ENCODE peak calls at places on chromosomes 5 and 9, in nine cellular contexts. N is SIG-M5; Q is psoas muscle; Z is progenitor cell of endocrine pancreas; M is AG20443; P is lower lobe of right lung; G is germinal center; O is stimulated activated CD4-positive, alpha-beta T cell treated with anti-CD3 and anti-CD28 coated beads, Interleukin-1b, Interleukin-23, amount 100 ng/mL, for 4 hours; F is hippocampal formation. K is an unnamed sample.

GRCh38 chr9:120668399-120668798 is 45.9 kb downstream of the MEGF9 start:
- DNase-seq in N (no peak), Q (no peak), Z (no peak), M (no peak), P (no peak), G (no peak), O (no peak), F (no peak), K (no peak)

GRCh38 chr5:32076699-32077695 is 97.1 kb downstream of the GOLPH3 start:
- DNase-seq in N (no peak), Q (peak), Z (no peak), M (peak), P (no peak), G (peak), O (peak), F (peak), K (peak)

GRCh38 chr5:52657231-52657645 is 130.5 kb upstream of the ITGA1 start:
- DNase-seq in N (no peak), Q (no peak), Z (no peak), M (peak), P (no peak), G (peak), O (no peak), F (peak), K (peak)

GRCh38 chr5:55101556-55102276 is 730 bp upstream of the GZMA start:
- DNase-seq in N (no peak), Q (no peak), Z (no peak), M (no peak), P (no peak), G (no peak), O (no peak), F (no peak), K (peak)

GRCh38 chr9:134963546-134963945 is 45.8 kb upstream of the FCN1 start:
- DNase-seq in N (no peak), Q (no peak), Z (no peak), M (no peak), P (peak), G (no peak), O (no peak), F (no peak), K (no peak)

GRCh38 chr5:10268100-10268499 is 18.0 kb downstream of the CCT5 start:
- DNase-seq in N (no peak), Q (no peak), Z (no peak), M (no peak), P (no peak), G (no peak), O (no peak), F (no peak), K (no peak)

GRCh38 chr9:73845539-73845938 is 651.6 kb upstream of the RORB start:
- DNase-seq in N (no peak), Q (no peak), Z (no peak), M (no peak), P (no peak), G (no peak), O (no peak), F (no peak), K (no peak)

GRCh38 chr5:81162501-81162900 is 70.6 kb upstream of the CKMT2 start:
- DNase-seq in N (no peak), Q (no peak), Z (no peak), M (no peak), P (no peak), G (no peak), O (no peak), F (no peak), K (no peak)

GRCh38 chr9:133103987-133104505 is 17.0 kb downstream of the RALGDS start:
- DNase-seq in N (no peak), Q (no peak), Z (no peak), M (no peak), P (peak), G (no peak), O (no peak), F (no peak), K (no peak)

GRCh38 chr9:91562412-91562811 is 138.8 kb upstream of the NFIL3 start:
- DNase-seq in N (no peak), Q (no peak), Z (no peak), M (no peak), P (no peak), G (no peak), O (no peak), F (no peak), K (no peak)

GRCh38 chr5:167797933-167798332 is 493.5 kb upstream of the WWC1 start:
- DNase-seq in N (no peak), Q (no peak), Z (no peak), M (peak), P (no peak), G (no peak), O (no peak), F (no peak), K (no peak)

GRCh38 chr5:12141496-12141895 is 237.2 kb upstream of the CTNND2 start:
- DNase-seq in N (no peak), Q (no peak), Z (no peak), M (no peak), P (no peak), G (no peak), O (no peak), F (no peak), K (no peak)

GRCh38 chr9:38360880-38361836 is 31.3 kb upstream of the ALDH1B1 start:
- DNase-seq in N (no peak), Q (no peak), Z (no peak), M (no peak), P (no peak), G (no peak), O (no peak), F (no peak), K (no peak)

GRCh38 chr9:133693703-133694529 is 44.2 kb downstream of the SARDH start:
- DNase-seq in N (no peak), Q (peak), Z (no peak), M (no peak), P (no peak), G (no peak), O (no peak), F (no peak), K (no peak)

GRCh38 chr9:89631381-89631780 is 26.6 kb downstream of the GADD45G start:
- DNase-seq in N (no peak), Q (no peak), Z (no peak), M (no peak), P (no peak), G (no peak), O (no peak), F (peak), K (no peak)

GRCh38 chr5:6820851-6821479 is 107.7 kb downstream of the TENT4A start:
- DNase-seq in N (no peak), Q (no peak), Z (peak), M (peak), P (no peak), G (peak), O (no peak), F (no peak), K (peak)

GRCh38 chr5:67202830-67203229 is 6.2 kb upstream of the CD180 start:
- DNase-seq in N (peak), Q (no peak), Z (no peak), M (no peak), P (no peak), G (no peak), O (no peak), F (no peak), K (no peak)

GRCh38 chr5:57383093-57383861 is 99.3 kb downstream of the ACTBL2 start:
- DNase-seq in N (no peak), Q (no peak), Z (no peak), M (peak), P (no peak), G (no peak), O (no peak), F (no peak), K (no peak)

GRCh38 chr9:137772281-137772873 is 105.2 kb upstream of the CACNA1B start:
- DNase-seq in N (no peak), Q (no peak), Z (no peak), M (no peak), P (no peak), G (no peak), O (no peak), F (no peak), K (no peak)

GRCh38 chr5:35926389-35927051 is 11.9 kb downstream of the CAPSL start:
- DNase-seq in N (no peak), Q (no peak), Z (peak), M (peak), P (no peak), G (peak), O (peak), F (peak), K (peak)

GRCh38 chr5:7878381-7878873 is 9.5 kb downstream of the MTRR start:
- DNase-seq in N (peak), Q (no peak), Z (no peak), M (peak), P (no peak), G (no peak), O (no peak), F (no peak), K (no peak)

GRCh38 chr9:95874303-95874988 is 1.0 kb upstream of the ERCC6L2 start:
- DNase-seq in N (no peak), Q (no peak), Z (no peak), M (peak), P (no peak), G (no peak), O (no peak), F (no peak), K (no peak)

GRCh38 chr5:94459915-94460314 is 158.5 kb downstream of the KIAA0825 start:
- DNase-seq in N (no peak), Q (no peak), Z (no peak), M (no peak), P (no peak), G (no peak), O (no peak), F (no peak), K (no peak)

GRCh38 chr5:67963789-67964519 is 251.6 kb upstream of the PIK3R1 start:
- DNase-seq in N (no peak), Q (no peak), Z (no peak), M (no peak), P (no peak), G (no peak), O (no peak), F (no peak), K (no peak)